ENCODE peak calls at places on chromosomes 13 and 19, in six cellular contexts. H is ureter; L is stimulated activated CD4-positive, alpha-beta T cell treated with anti-CD3 and anti-CD28 coated beads, Interleukin-4, amount 100 ng/mL, for 24 hours; R is aorta; O is NAMALWA; Y is fibroblast of villous mesenchyme. T is an unnamed sample.

GRCh38 chr13:39253774-39254173 is 215.5 kb downstream of the NHLRC3 start:
- DNase-seq in H (no peak), L (no peak), R (no peak), O (no peak), Y (peak; percentile 13), T (no peak)

GRCh38 chr19:38653028-38653571 is 5.7 kb downstream of the ACTN4 start:
- DNase-seq in H (no peak), L (no peak), R (no peak), O (no peak), Y (peak; percentile 81), T (peak; percentile 83)

GRCh38 chr13:24997367-24997967 is 98.5 kb upstream of the PABPC3 start:
- DNase-seq in H (no peak), L (peak; percentile 31), R (no peak), O (peak; percentile 68), Y (peak; percentile 34), T (no peak)

GRCh38 chr19:54653181-54653809 is 9.5 kb upstream of the LILRB4 start:
- DNase-seq in H (no peak), L (no peak), R (no peak), O (peak; percentile 62), Y (peak; percentile 16), T (no peak)

GRCh38 chr13:111503905-111504695 is 183.7 kb downstream of the TEX29 start:
- DNase-seq in H (no peak), L (no peak), R (no peak), O (no peak), Y (no peak), T (no peak)

GRCh38 chr13:57632276-57633140 is 964 bp downstream of the PCDH17 start:
- DNase-seq in H (no peak), L (no peak), R (peak; percentile 41), O (no peak), Y (no peak), T (no peak)

GRCh38 chr13:57935965-57936364 is 304.4 kb downstream of the PCDH17 start:
- DNase-seq in H (no peak), L (no peak), R (no peak), O (no peak), Y (no peak), T (no peak)

GRCh38 chr19:14550201-14550754 is 20.9 kb downstream of the TECR start:
- DNase-seq in H (peak; percentile 79), L (no peak), R (no peak), O (no peak), Y (peak; percentile 60), T (no peak)

GRCh38 chr13:101552286-101552685 is 99.8 kb downstream of the ITGBL1 start:
- DNase-seq in H (no peak), L (no peak), R (no peak), O (no peak), Y (peak; percentile 25), T (no peak)

T was measured in right atrium auricular region.